ENCODE peak calls at places on chromosomes 16 and 17, in five cellular contexts. U is activated T-helper 1 cell treated with Interleukin-2 at 50 U/mL for 16 hours; D is tibial artery; W is Right ventricle myocardium inferior; C is activated CD4-positive, alpha-beta T cell treated with anti-CD3 and anti-CD28 coated beads, Interleukin-2, amount 50 U/mL, for 1 hour. H is an unnamed sample.

GRCh38 chr17:39752241-39752831 is 14.6 kb downstream of the GRB7 start:
- DNase-seq in U (no peak), D (no peak), W (no peak), C (no peak), H (no peak)

GRCh38 chr17:79629548-79630049 is 18.7 kb upstream of the RBFOX3 start:
- DNase-seq in U (no peak), D (no peak), W (no peak), C (no peak), H (peak)

GRCh38 chr16:4021916-4022315 is 94.3 kb downstream of the ADCY9 start:
- DNase-seq in U (no peak), D (no peak), W (no peak), C (no peak), H (no peak)

GRCh38 chr17:82225368-82226029 is 3.3 kb upstream of the SLC16A3 start:
- DNase-seq in U (no peak), D (no peak), W (peak), C (no peak), H (no peak)

GRCh38 chr17:333626-334396 is 18.8 kb downstream of the RPH3AL start:
- DNase-seq in U (no peak), D (peak), W (peak), C (peak), H (peak)

GRCh38 chr16:81487301-81487720 is 42.7 kb downstream of the CMIP start:
- DNase-seq in U (no peak), D (no peak), W (no peak), C (no peak), H (no peak)

GRCh38 chr17:81902653-81903414 is 796 bp downstream of the NPB start:
- DNase-seq in U (no peak), D (no peak), W (no peak), C (no peak), H (peak)

GRCh38 chr16:10256855-10257641 is 74.8 kb upstream of the GRIN2A start:
- DNase-seq in U (peak), D (no peak), W (no peak), C (peak), H (peak)

GRCh38 chr17:28878981-28879380 is 18.6 kb downstream of the FLOT2 start:
- DNase-seq in U (no peak), D (no peak), W (no peak), C (no peak), H (peak)

GRCh38 chr16:27318399-27319256 is 4.9 kb downstream of the IL4R start:
- DNase-seq in U (peak), D (peak), W (peak), C (peak), H (peak)

GRCh38 chr16:53629151-53629550 is 74.5 kb downstream of the RPGRIP1L start:
- DNase-seq in U (no peak), D (no peak), W (no peak), C (no peak), H (no peak)

GRCh38 chr16:19745286-19746018 is 27.4 kb downstream of the IQCK start:
- DNase-seq in U (no peak), D (no peak), W (no peak), C (no peak), H (no peak)

GRCh38 chr17:66221343-66221742 is 7.9 kb downstream of the APOH start:
- DNase-seq in U (no peak), D (no peak), W (no peak), C (no peak), H (no peak)

GRCh38 chr16:14365200-14365851 is 264.7 kb downstream of the PARN start:
- DNase-seq in U (no peak), D (no peak), W (no peak), C (no peak), H (no peak)

GRCh38 chr16:87064731-87065720 is 252.2 kb downstream of the C16orf95 start:
- DNase-seq in U (no peak), D (no peak), W (no peak), C (no peak), H (no peak)

GRCh38 chr17:77882481-77883212 is 75.9 kb upstream of the TNRC6C start:
- DNase-seq in U (peak), D (peak), W (peak), C (peak), H (peak)